ENCODE peak calls at places on chromosomes 13 and 19, in five cellular contexts. D, C, N, I and X are unnamed samples. For H3K4me1, the result is how much of the 10 kb centered on the place peaks cover.

GRCh38 chr13:78420814-78421213 is 182.5 kb downstream of the POU4F1 start:
- DNase-seq in N (no peak), I (peak), C (no peak), D (no peak), X (no peak)

GRCh38 chr13:90824027-90824426 is 523.5 kb upstream of the MIR17HG start:
- DNase-seq in I (no peak), N (no peak), C (no peak), D (no peak), X (no peak)

GRCh38 chr13:113064000-113064533 is 41.5 kb upstream of the F7 start:
- DNase-seq in N (no peak), I (no peak), D (no peak), C (no peak), X (no peak)

GRCh38 chr19:28394705-28395104 is 818.2 kb downstream of the UQCRFS1 start:
- DNase-seq in I (no peak), C (no peak), N (no peak), D (no peak), X (no peak)

GRCh38 chr13:109331898-109332297 is 454.5 kb downstream of the IRS2 start:
- DNase-seq in D (no peak), N (no peak), I (no peak), C (no peak), X (no peak)

GRCh38 chr19:19460761-19461265 is 54.5 kb downstream of the TSSK6 start:
- DNase-seq in N (peak), D (no peak), C (peak), I (no peak), X (no peak)

GRCh38 chr13:52882803-52883202 is 34.4 kb upstream of the PCDH8 start:
- DNase-seq in N (no peak), I (no peak), D (no peak), C (no peak), X (no peak)

GRCh38 chr13:110726726-110727125 is 13.2 kb downstream of the ING1 start:
- DNase-seq in I (no peak), D (no peak), N (peak), C (no peak), X (no peak)

GRCh38 chr13:88189724-88190123 is 518.6 kb downstream of the SLITRK5 start:
- DNase-seq in N (no peak), I (no peak), D (no peak), C (no peak), X (peak)

GRCh38 chr13:108728370-108728769 is 99.0 kb downstream of the MYO16 start:
- DNase-seq in D (no peak), N (no peak), I (no peak), C (no peak), X (no peak)

GRCh38 chr19:5718579-5719273 is 1.2 kb downstream of the LONP1 start:
- DNase-seq in N (no peak), D (no peak), I (peak), C (no peak), X (no peak)

GRCh38 chr13:109859898-109860297 is 73.5 kb upstream of the IRS2 start:
- DNase-seq in N (no peak), D (no peak), I (no peak), C (no peak), X (no peak)

GRCh38 chr13:107678075-107678689 is 537.2 kb downstream of the LIG4 start:
- DNase-seq in I (no peak), C (no peak), D (no peak), N (no peak), X (no peak)

GRCh38 chr13:20024706-20025105 is 66.2 kb downstream of the ZMYM2 start:
- DNase-seq in N (no peak), D (no peak), I (no peak), C (no peak), X (no peak)

GRCh38 chr19:56139847-56140582 is 1.1 kb upstream of the ZNF444 start:
- DNase-seq in D (no peak), N (no peak), C (no peak), I (no peak), X (no peak)

GRCh38 chr13:77563110-77563509 is 27.6 kb downstream of the SCEL start:
- DNase-seq in I (no peak), N (no peak), C (no peak), D (no peak), X (no peak)

GRCh38 chr19:56987184-56987583 is 132.6 kb upstream of the USP29 start:
- DNase-seq in D (no peak), I (no peak), C (no peak), N (no peak), X (no peak)

GRCh38 chr19:32219881-32220552 is 125.4 kb upstream of the ZNF507 start:
- DNase-seq in D (no peak), C (no peak), I (no peak), N (no peak), X (no peak)

GRCh38 chr19:47573076-47574026 is at the start of gene ZNF541:
- DNase-seq in N (peak), C (peak), D (peak), I (no peak), X (peak)

GRCh38 chr13:83975668-83976165 is 93.4 kb upstream of the SLITRK1 start:
- DNase-seq in I (peak), D (no peak), N (no peak), C (no peak), X (no peak)

GRCh38 chr19:49106648-49107135 is 7.5 kb upstream of the LIN7B start:
- DNase-seq in N (peak), D (no peak), C (no peak), I (no peak), X (no peak)

GRCh38 chr13:24348797-24349515 is 39.6 kb downstream of the C1QTNF9 start:
- DNase-seq in D (no peak), N (peak), I (no peak), C (no peak), X (peak)

GRCh38 chr13:100630564-100630963 is 42.0 kb upstream of the GGACT start:
- DNase-seq in N (no peak), D (no peak), I (no peak), C (no peak), X (no peak)

GRCh38 chr19:39411832-39412099 is 703 bp upstream of the PLEKHG2 start:
- DNase-seq in N (peak), D (peak), I (peak), C (peak), X (peak)

GRCh38 chr13:112525306-112525945 is 62.5 kb downstream of the TUBGCP3 start:
- DNase-seq in C (no peak), N (no peak), I (no peak), D (no peak), X (no peak)

GRCh38 chr13:112212533-112212932 is 145.6 kb downstream of the SOX1 start:
- DNase-seq in I (no peak), D (no peak), N (no peak), C (no peak), X (no peak)

GRCh38 chr13:26050568-26051230 is 1.1 kb downstream of the SHISA2 start:
- DNase-seq in N (no peak), D (no peak), C (no peak), I (no peak), X (no peak)

GRCh38 chr19:13795595-13796300 is 505 bp downstream of the ZSWIM4 start:
- DNase-seq in I (no peak), N (no peak), C (no peak), D (no peak), X (peak)
- TF ChIP-seq POLR2AphosphoS5 in I (peak), N (no peak), C (no peak), D (no peak), X (no peak)

DNA sequence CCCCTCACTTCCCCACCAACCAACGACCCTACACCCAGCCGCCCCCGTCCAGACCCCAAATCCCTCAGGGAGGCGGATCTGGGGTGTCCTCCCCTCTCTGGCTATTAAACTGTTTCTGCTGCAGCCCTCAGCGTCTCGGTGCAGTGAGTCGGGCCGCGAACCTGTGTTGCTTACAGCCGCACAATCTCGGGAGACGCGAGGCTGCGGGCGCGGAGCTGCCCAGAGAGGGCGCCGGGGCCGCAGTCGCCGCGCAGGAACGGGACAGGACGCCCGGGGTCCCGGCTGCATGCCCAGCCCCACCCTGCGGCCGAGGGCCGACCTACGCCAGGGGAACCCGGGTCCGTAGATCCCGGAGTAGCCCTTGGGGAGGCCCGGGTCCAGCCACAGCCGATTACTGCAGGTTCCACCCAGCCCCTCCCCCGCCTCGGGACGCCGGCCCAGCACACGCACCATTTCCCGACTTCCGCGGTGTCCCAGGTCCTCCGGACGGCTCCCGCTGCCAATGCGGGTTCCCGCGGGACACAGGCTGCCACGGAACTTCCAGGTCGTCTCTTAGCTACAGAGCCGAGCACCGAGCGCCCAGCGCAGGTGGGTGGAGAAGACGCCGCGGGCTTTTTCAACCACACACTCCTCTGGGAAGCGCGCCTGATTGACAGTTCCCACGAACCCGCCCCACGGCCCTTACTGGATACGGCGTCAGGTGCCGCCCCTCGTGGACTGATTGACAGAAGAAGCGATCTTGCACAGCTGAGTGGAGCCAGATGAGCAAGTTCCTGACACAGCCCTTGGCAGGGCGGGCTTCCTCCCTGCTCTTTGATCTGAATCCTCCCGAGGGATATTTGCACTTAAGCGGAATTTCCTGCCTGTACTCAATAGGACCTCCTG is at the start of gene ZNF799:
- DNase-seq in N (peak), I (peak), C (peak), D (peak), X (peak)
- TF ChIP-seq POLR2A in N (peak), I (peak), C (no peak), D (no peak), X (peak)

DNA sequence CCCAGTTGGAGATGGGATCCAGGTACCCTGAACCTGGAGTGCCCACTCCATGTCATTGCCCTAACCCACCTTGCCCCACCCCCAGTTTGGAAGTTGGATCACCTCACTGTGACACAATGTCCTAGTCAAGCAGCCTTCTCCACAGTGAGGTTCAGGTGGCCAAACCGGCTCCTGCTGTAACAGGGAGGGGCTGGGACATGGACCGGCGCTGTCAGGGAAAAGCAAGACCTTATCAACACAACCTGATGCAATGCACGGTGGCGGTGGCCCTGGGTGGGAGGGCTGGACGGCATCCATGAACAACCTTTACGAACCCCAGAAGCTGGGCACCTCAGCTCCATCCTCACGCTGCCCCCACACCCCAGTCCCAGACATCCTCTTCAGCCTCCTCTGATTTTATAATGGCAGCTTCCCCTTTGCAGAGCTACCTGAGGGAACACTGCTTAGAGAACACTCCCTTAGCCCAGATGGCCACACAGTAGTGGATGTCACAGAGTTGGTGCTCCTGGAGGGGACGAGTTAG is 1.6 kb upstream of the KRTDAP start:
- DNase-seq in D (no peak), C (no peak), I (no peak), N (no peak), X (peak)
- H3K4me1 ChIP-seq in D (under half), C (under half), I (under half), N (under half), X (under half)

GRCh38 chr19:55067869-55068268 is 4.9 kb upstream of the RDH13 start:
- DNase-seq in I (no peak), N (no peak), C (no peak), D (no peak), X (no peak)

GRCh38 chr19:55066107-55066709 is 3.3 kb upstream of the RDH13 start:
- DNase-seq in C (no peak), D (no peak), N (no peak), I (no peak), X (no peak)

GRCh38 chr19:55063492-55063843 is 520 bp upstream of the RDH13 start:
- DNase-seq in D (no peak), C (no peak), N (no peak), I (no peak), X (no peak)

GRCh38 chr19:55058781-55059610 is 4.0 kb downstream of the RDH13 start:
- DNase-seq in D (no peak), I (no peak), N (no peak), C (no peak), X (no peak)

GRCh38 chr19:55062735-55063491 is at the start of gene RDH13:
- DNase-seq in N (peak), D (peak), I (peak), C (peak), X (peak)
- TF ChIP-seq POLR2AphosphoS5 in N (peak), D (no peak), I (peak), C (peak), X (peak)

DNA sequence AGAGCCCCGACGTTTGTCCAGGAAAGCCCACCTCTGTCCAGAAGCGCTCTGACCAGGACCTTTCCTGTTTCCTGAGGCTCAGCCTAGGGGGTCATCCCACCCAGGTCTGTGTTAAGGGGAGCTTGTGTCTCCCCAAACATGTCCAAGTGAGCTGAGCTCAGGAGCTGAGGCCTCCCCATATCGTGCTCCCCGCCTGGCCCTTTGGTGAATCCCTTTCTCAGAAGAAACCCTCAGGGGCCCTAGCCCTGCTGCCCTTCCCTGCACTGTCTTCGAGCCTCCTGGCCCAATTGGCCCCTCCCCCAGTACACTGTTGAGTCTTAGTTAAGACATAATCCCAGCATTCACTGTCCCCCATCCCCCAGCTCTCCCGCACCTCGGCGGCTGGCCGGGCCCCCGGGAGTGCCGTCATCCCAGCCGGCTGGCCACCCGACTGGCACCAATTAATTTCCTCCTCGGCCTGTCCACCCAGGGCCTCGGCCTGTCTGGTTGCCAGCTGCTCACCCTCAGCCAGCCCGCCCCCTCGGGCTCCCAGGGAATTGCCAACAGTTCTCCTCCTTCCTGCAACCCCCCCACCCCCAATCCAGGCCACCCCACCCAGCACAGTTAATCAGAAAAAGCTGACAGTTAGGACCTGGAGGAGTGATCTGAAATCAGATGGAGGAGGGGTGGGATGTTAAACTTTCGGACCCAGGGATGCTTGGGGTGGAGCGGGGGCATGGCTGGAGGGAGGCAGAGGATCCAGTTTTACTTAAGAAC is 13.6 kb downstream of the IER2 start:
- DNase-seq in C (peak), I (no peak), N (peak), D (peak), X (peak)
- TF ChIP-seq POLR2A in C (no peak), I (no peak), N (no peak), D (no peak), X (no peak)

GRCh38 chr19:2306971-2307370 is 983 bp downstream of the LINGO3 start:
- DNase-seq in N (no peak), C (no peak), D (no peak), I (no peak), X (no peak)
- H3K4me1 ChIP-seq in N (under half), C (under half), D (under half), I (under half), X (under half)

GRCh38 chr13:98450495-98451167 is 126.3 kb downstream of the STK24 start:
- DNase-seq in N (no peak), D (no peak), C (peak), I (no peak), X (peak)
- TF ChIP-seq POLR2AphosphoS5 in N (no peak), D (no peak), C (no peak), I (no peak), X (peak)